ENCODE peak calls at places on chromosomes 16 and 17, in five cellular contexts. Y is HepG2, X is H1, M is GM12891, I is K562. F is an unnamed sample.

GRCh38 chr17:65914784-65915342 is 277.1 kb downstream of the CEP112 start:
- DNase-seq in Y (no peak), M (peak; percentile 10), X (no peak), I (no peak), F (peak; percentile 19)

GRCh38 chr16:57042157-57043111 is 49.9 kb upstream of the CPNE2 start:
- DNase-seq in Y (no peak), X (no peak), I (no peak), M (peak; percentile 56), F (peak; percentile 71)

GRCh38 chr17:72614871-72615626 is 477.4 kb downstream of the SLC39A11 start:
- DNase-seq in Y (peak; percentile 98), M (no peak), I (no peak), X (no peak), F (no peak)

GRCh38 chr17:29504711-29505110 is 62.1 kb downstream of the ABHD15 start:
- DNase-seq in X (no peak), Y (no peak), M (no peak), I (no peak), F (no peak)

GRCh38 chr17:49483588-49484509 is 11.2 kb upstream of the NGFR start:
- DNase-seq in X (no peak), I (no peak), Y (no peak), M (no peak), F (no peak)

GRCh38 chr17:50064253-50064991 is 8.5 kb downstream of the ITGA3 start:
- DNase-seq in I (peak; percentile 56), X (no peak), M (no peak), Y (no peak), F (no peak)

GRCh38 chr17:77963441-77963840 is 4.9 kb downstream of the TNRC6C start:
- DNase-seq in Y (peak; percentile 75), M (no peak), X (no peak), I (peak; percentile 80), F (no peak)

GRCh38 chr16:55249936-55250335 is 74.1 kb upstream of the IRX6 start:
- DNase-seq in Y (no peak), X (no peak), M (no peak), I (no peak), F (no peak)

GRCh38 chr17:17140590-17140980 is 65.5 kb downstream of the PLD6 start:
- DNase-seq in X (no peak), I (no peak), M (no peak), Y (no peak), F (no peak)

GRCh38 chr17:68057531-68057952 is 22.0 kb downstream of the KPNA2 start:
- DNase-seq in X (no peak), I (peak; percentile 29), M (no peak), Y (no peak), F (no peak)

GRCh38 chr16:58021661-58022551 is 3.6 kb upstream of the MMP15 start:
- DNase-seq in Y (no peak), X (no peak), I (no peak), M (no peak), F (no peak)

GRCh38 chr17:8408371-8408770 is 10.7 kb upstream of the RNF222 start:
- DNase-seq in X (no peak), Y (peak; percentile 41), I (no peak), M (no peak), F (no peak)

GRCh38 chr17:69492410-69493071 is 78.0 kb downstream of the MAP2K6 start:
- DNase-seq in Y (no peak), I (no peak), M (no peak), X (no peak), F (no peak)

GRCh38 chr16:2295056-2295798 is 27.3 kb upstream of the RNPS1 start:
- DNase-seq in Y (no peak), I (no peak), M (peak; percentile 72), X (no peak), F (peak; percentile 58)

GRCh38 chr17:17032131-17032692 is 10.0 kb upstream of the MPRIP start:
- DNase-seq in M (no peak), I (peak; percentile 24), Y (peak; percentile 64), X (no peak), F (no peak)

GRCh38 chr17:64774888-64775600 is 112.9 kb upstream of the SMURF2 start:
- DNase-seq in M (no peak), I (no peak), X (no peak), Y (no peak), F (no peak)

GRCh38 chr17:74646231-74646630 is 22.7 kb upstream of the CD300E start:
- DNase-seq in M (no peak), X (no peak), I (peak; percentile 9), Y (peak; percentile 13), F (no peak)

GRCh38 chr16:79811541-79811940 is 211.0 kb upstream of the MAF start:
- DNase-seq in I (no peak), Y (no peak), X (no peak), M (no peak), F (no peak)

GRCh38 chr17:79813826-79814623 is 17.1 kb upstream of the CBX8 start:
- DNase-seq in M (no peak), X (peak; percentile 78), I (no peak), Y (no peak), F (no peak)

GRCh38 chr16:68954871-68955635 is 111.7 kb downstream of the TANGO6 start:
- DNase-seq in I (no peak), X (no peak), M (no peak), Y (no peak), F (no peak)

GRCh38 chr16:12628526-12628925 is 175.2 kb downstream of the CPPED1 start:
- DNase-seq in I (no peak), Y (no peak), M (no peak), X (no peak), F (no peak)

GRCh38 chr16:75927824-75928223 is 201.5 kb upstream of the CPHXL start:
- DNase-seq in I (no peak), Y (no peak), X (no peak), M (no peak), F (no peak)

GRCh38 chr17:8836821-8837426 is 30.6 kb downstream of the PIK3R6 start:
- DNase-seq in M (no peak), X (peak; percentile 36), Y (no peak), I (no peak), F (no peak)

GRCh38 chr16:86883583-86884188 is 305.3 kb downstream of the FOXL1 start:
- DNase-seq in X (no peak), I (no peak), Y (no peak), M (no peak), F (no peak)

GRCh38 chr17:32774286-32775084 is 102.4 kb downstream of the MYO1D start:
- DNase-seq in X (no peak), M (no peak), I (no peak), Y (no peak), F (no peak)

GRCh38 chr17:46832306-46832895 is 13.9 kb upstream of the WNT3 start:
- DNase-seq in X (no peak), Y (no peak), I (no peak), M (no peak), F (no peak)

GRCh38 chr16:4093495-4094137 is 22.6 kb downstream of the ADCY9 start:
- DNase-seq in Y (no peak), I (no peak), M (no peak), X (no peak), F (no peak)

GRCh38 chr17:16251043-16251442 is 34.0 kb downstream of the PIGL start:
- DNase-seq in I (no peak), M (no peak), Y (no peak), X (no peak), F (no peak)

GRCh38 chr17:75694536-75694935 is 26.7 kb upstream of the ITGB4 start:
- DNase-seq in X (no peak), Y (no peak), I (no peak), M (no peak), F (no peak)

GRCh38 chr17:75697651-75698291 is 23.5 kb upstream of the ITGB4 start:
- DNase-seq in Y (peak; percentile 68), X (no peak), I (no peak), M (no peak), F (no peak)

GRCh38 chr17:75693500-75694481 is 26.7 kb downstream of the SAP30BP start:
- DNase-seq in X (no peak), M (no peak), Y (no peak), I (no peak), F (no peak)

GRCh38 chr17:75695141-75695829 is 26.0 kb upstream of the ITGB4 start:
- DNase-seq in I (no peak), X (no peak), M (no peak), Y (no peak), F (no peak)

GRCh38 chr17:75695830-75696271 is 25.4 kb upstream of the ITGB4 start:
- DNase-seq in I (no peak), M (no peak), X (no peak), Y (no peak), F (no peak)
- TF ChIP-seq POLR2A in I (no peak), M (no peak), X (no peak), Y (no peak), F (no peak)

DNA sequence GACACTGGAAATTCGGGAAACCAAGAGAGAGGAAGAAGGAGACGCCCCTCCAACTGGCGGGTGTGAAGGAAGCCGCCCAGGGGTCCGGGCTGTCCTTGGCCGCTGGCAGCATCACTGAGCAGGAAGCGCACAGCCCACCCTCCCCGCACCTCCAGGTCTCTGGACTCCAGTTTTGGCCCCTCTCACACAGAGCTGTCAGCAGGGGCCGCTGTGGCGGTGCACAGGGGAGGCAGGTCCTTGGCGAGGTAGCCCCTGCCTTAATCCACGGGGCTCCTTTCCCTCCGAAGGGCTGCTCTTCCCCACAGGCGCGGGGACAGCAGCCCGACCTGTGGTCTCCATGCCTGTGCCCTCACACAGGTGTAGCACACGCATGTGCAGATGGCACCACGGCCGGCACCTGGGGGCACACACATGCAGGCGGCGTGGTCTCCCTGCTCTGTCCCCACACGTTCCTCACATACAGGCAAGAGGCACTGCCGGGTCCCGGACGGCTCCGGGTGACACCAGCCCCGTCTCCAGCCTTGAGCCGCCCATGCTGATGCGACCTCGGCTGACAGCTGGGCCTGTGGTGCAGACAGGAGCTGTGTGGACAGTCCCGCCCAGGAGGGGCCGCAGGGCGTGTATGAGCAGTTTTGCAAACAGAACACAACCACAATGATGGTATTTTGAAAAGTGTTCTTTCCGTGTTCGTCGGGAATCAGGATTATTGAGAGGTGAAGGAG is 26.6 kb upstream of the CHMP6 start:
- DNase-seq in X (no peak), Y (no peak), M (no peak), I (no peak), F (no peak)
- TF ChIP-seq POLR2AphosphoS5 in X (no peak), Y (no peak), M (no peak), I (no peak), F (no peak)

GRCh38 chr16:88732172-88732960 is 26.1 kb downstream of the CTU2 start:
- DNase-seq in M (no peak), I (no peak), X (no peak), Y (no peak), F (no peak)
- TF ChIP-seq TAF1 in M (no peak), I (no peak), X (no peak), Y (no peak), F (no peak)

GRCh38 chr17:60525624-60526514 is at the start of gene APPBP2:
- DNase-seq in M (peak; percentile 68), I (peak; percentile 89), X (peak; percentile 87), Y (peak; percentile 83), F (peak; percentile 57)
- TF ChIP-seq POLR2A in M (peak; percentile 52), I (peak; percentile 91), X (peak; percentile 90), Y (peak; percentile 91), F (peak; percentile 84)

GRCh38 chr17:63571632-63572310 is 21.5 kb downstream of the DCAF7 start:
- DNase-seq in M (no peak), I (peak; percentile 56), X (no peak), Y (peak; percentile 16), F (no peak)
- TF ChIP-seq POLR2AphosphoS5 in M (no peak), I (no peak), X (no peak), Y (no peak), F (no peak)

F was measured in GM12892.